ENCODE peak calls at places on chromosome 20, in four cellular contexts. E is GM12878, J is GM12891, Q is K562. L is an unnamed sample.

GRCh38 chr20:49445176-49445575 is 37.3 kb downstream of the KCNB1 start:
- DNase-seq in E (no peak), J (no peak), Q (no peak), L (no peak)

GRCh38 chr20:41248371-41249024 is 69.0 kb downstream of the ZHX3 start:
- DNase-seq in E (no peak), J (no peak), Q (no peak), L (no peak)

GRCh38 chr20:37598101-37598530 is 70.4 kb upstream of the BLCAP start:
- DNase-seq in E (no peak), J (no peak), Q (no peak), L (no peak)

GRCh38 chr20:34220581-34220980 is 20.6 kb upstream of the ASIP start:
- DNase-seq in E (no peak), J (no peak), Q (no peak), L (no peak)

GRCh38 chr20:52190437-52191131 is 995 bp downstream of the ZFP64 start:
- DNase-seq in E (no peak), J (peak), Q (peak), L (peak)

GRCh38 chr20:54577637-54578036 is 102.2 kb downstream of the DOK5 start:
- DNase-seq in E (no peak), J (no peak), Q (no peak), L (no peak)

GRCh38 chr20:50251992-50252491 is 61.4 kb downstream of the CEBPB start:
- DNase-seq in E (no peak), J (no peak), Q (no peak), L (no peak)

GRCh38 chr20:57583289-57584257 is 22.7 kb downstream of the PCK1 start:
- DNase-seq in E (no peak), J (no peak), Q (no peak), L (no peak)

GRCh38 chr20:38222231-38222922 is 38.2 kb downstream of the KIAA1755 start:
- DNase-seq in E (no peak), J (peak), Q (peak), L (peak)

GRCh38 chr20:3224681-3225421 is 14.1 kb downstream of the SLC4A11 start:
- DNase-seq in E (no peak), J (no peak), Q (no peak), L (no peak)

GRCh38 chr20:34375977-34376430 is 12.9 kb downstream of the ITCH start:
- DNase-seq in E (no peak), J (no peak), Q (no peak), L (no peak)

GRCh38 chr20:19885981-19886665 is 128.1 kb downstream of the RIN2 start:
- DNase-seq in E (no peak), J (no peak), Q (no peak), L (no peak)

GRCh38 chr20:36105731-36106226 is 48.8 kb upstream of the EPB41L1 start:
- DNase-seq in E (no peak), J (no peak), Q (no peak), L (no peak)

DNA sequence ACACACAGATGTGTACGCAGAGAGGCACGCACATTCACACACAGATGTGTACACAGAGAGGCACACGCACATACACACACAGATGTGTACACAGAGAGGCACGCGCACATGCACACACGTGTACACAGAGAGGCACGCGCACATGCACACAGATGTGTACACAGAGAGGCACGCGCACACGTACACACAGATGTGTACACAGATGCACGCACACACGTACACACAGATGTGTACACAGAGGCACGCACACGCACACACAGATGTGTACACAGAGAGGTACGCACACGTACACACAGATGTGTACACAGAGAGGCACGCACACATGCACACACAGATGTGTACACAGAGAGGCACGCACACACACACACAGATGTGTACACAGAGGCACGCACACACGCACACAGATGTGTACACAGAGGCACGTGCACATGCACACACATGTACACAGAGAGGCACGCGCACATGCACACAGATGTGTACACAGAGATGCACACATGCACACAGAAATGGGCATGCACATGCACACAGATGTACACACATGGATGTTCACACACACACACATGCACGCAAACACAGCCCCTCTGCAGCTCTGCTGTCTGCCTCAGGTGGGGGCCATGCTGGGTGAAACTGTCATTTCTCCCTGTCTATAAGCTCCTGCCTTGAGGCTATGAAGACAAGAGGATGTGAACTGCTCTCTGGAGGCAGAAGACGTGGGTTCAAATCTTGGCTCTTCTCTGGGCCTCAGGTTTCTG is 14.3 kb upstream of the MYT1 start:
- DNase-seq in E (no peak), J (no peak), Q (no peak), L (no peak)
- TF ChIP-seq SPI1 in E (no peak), J (no peak), Q (no peak), L (no peak)

GRCh38 chr20:6718660-6719059 is 48.8 kb upstream of the BMP2 start:
- DNase-seq in E (no peak), J (no peak), Q (no peak), L (no peak)
- TF ChIP-seq SPI1 in E (no peak), J (no peak), Q (no peak), L (no peak)

DNA sequence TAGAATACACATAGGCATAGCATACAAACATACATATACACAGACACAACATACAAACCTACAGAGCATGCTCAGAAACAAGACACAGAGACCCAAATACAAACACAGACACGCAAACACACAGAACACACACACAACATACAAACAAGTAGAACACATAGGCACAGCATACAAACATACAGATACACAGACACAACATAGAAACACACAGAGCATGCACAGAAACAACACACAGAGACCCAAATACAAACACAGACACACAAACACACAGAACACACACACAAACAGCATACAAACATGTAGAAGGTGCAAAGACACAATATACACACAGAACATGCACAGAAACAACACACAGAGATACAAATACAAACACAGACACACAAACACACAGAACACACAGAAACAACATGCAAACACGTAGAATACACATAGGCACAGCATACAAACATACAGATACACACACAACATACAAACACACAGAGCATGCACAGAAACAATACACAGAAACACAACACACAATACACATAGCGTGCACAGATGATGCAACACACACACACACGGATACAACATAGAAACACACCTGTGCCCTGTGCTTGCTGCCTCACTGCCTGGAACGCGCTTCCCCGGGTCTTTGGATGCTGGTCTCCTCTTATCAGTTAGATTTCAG is 469.0 kb upstream of the CDH4 start:
- DNase-seq in E (no peak), J (no peak), Q (no peak), L (no peak)
- TF ChIP-seq SPI1 in E (no peak), J (no peak), Q (no peak), L (no peak)

GRCh38 chr20:45091366-45091765 is 9.6 kb downstream of the KCNS1 start:
- DNase-seq in E (no peak), J (no peak), Q (no peak), L (no peak)
- TF ChIP-seq SPI1 in E (no peak), J (no peak), Q (no peak), L (no peak)

GRCh38 chr20:61682998-61683681 is 382.5 kb downstream of the TAF4 start:
- DNase-seq in E (no peak), J (no peak), Q (no peak), L (no peak)
- TF ChIP-seq SPI1 in E (no peak), J (no peak), Q (no peak), L (no peak)

GRCh38 chr20:62464080-62464770 is 11.6 kb downstream of the GATA5 start:
- DNase-seq in E (no peak), J (no peak), Q (no peak), L (no peak)
- TF ChIP-seq SPI1 in E (no peak), J (no peak), Q (no peak), L (no peak)

GRCh38 chr20:59977086-59977485 is 18.9 kb downstream of the CDH26 start:
- DNase-seq in E (no peak), J (no peak), Q (no peak), L (no peak)
- TF ChIP-seq SPI1 in E (no peak), J (no peak), Q (no peak), L (no peak)

GRCh38 chr20:10812738-10813327 is 139.0 kb upstream of the JAG1 start:
- DNase-seq in E (no peak), J (no peak), Q (no peak), L (no peak)
- TF ChIP-seq SPI1 in E (no peak), J (no peak), Q (no peak), L (no peak)

L was measured in HL-60.